ENCODE peak calls at places on chromosomes 11 and 22, in four cellular contexts. One of them, this sample, is unnamed.

GRCh38 chr22:23774922-23775436 is 2.3 kb downstream of the MMP11 start:
- DNase-seq in NCI-H1092 treated with DMSO at 0.1 percent for 48 hours: no peak
- DNase-seq in sciatic nerve: no peak
- DNase-seq in cardiac fibroblast: peak
- DNase-seq in this sample: no peak

GRCh38 chr11:60718524-60719316 is 5.8 kb upstream of the MS4A18 start:
- DNase-seq in sciatic nerve: no peak
- DNase-seq in NCI-H1092 treated with DMSO at 0.1 percent for 48 hours: no peak
- DNase-seq in cardiac fibroblast: no peak
- DNase-seq in this sample: no peak

GRCh38 chr11:96241351-96241841 is 101.6 kb downstream of the MAML2 start:
- DNase-seq in cardiac fibroblast: no peak
- DNase-seq in NCI-H1092 treated with DMSO at 0.1 percent for 48 hours: no peak
- DNase-seq in sciatic nerve: no peak
- DNase-seq in this sample: no peak

GRCh38 chr11:94131363-94132115 is 2.9 kb downstream of the PANX1 start:
- DNase-seq in sciatic nerve: no peak
- DNase-seq in NCI-H1092 treated with DMSO at 0.1 percent for 48 hours: no peak
- DNase-seq in cardiac fibroblast: peak
- DNase-seq in this sample: no peak

GRCh38 chr22:29079218-29079901 is 6.5 kb downstream of the KREMEN1 start:
- DNase-seq in sciatic nerve: no peak
- DNase-seq in NCI-H1092 treated with DMSO at 0.1 percent for 48 hours: peak
- DNase-seq in cardiac fibroblast: no peak
- DNase-seq in this sample: peak

GRCh38 chr22:25746012-25746373 is 4.0 kb downstream of the MYO18B start:
- DNase-seq in cardiac fibroblast: peak
- DNase-seq in NCI-H1092 treated with DMSO at 0.1 percent for 48 hours: no peak
- DNase-seq in sciatic nerve: no peak
- DNase-seq in this sample: no peak

GRCh38 chr22:43094085-43094484 is 4.9 kb upstream of the TTLL1 start:
- DNase-seq in sciatic nerve: no peak
- DNase-seq in NCI-H1092 treated with DMSO at 0.1 percent for 48 hours: no peak
- DNase-seq in cardiac fibroblast: no peak
- DNase-seq in this sample: peak

GRCh38 chr11:81470446-81470845 is 1263.2 kb downstream of the FAM181B start:
- DNase-seq in sciatic nerve: no peak
- DNase-seq in cardiac fibroblast: no peak
- DNase-seq in NCI-H1092 treated with DMSO at 0.1 percent for 48 hours: no peak
- DNase-seq in this sample: no peak

GRCh38 chr11:18972336-18972735 is 33.1 kb upstream of the MRGPRX1 start:
- DNase-seq in cardiac fibroblast: no peak
- DNase-seq in NCI-H1092 treated with DMSO at 0.1 percent for 48 hours: no peak
- DNase-seq in sciatic nerve: no peak
- DNase-seq in this sample: no peak

GRCh38 chr11:102109896-102110760 is at the start of gene YAP1:
- DNase-seq in cardiac fibroblast: peak
- DNase-seq in NCI-H1092 treated with DMSO at 0.1 percent for 48 hours: no peak
- DNase-seq in sciatic nerve: peak
- DNase-seq in this sample: peak

GRCh38 chr11:46247664-46248063 is 29.8 kb upstream of the CREB3L1 start:
- DNase-seq in sciatic nerve: no peak
- DNase-seq in cardiac fibroblast: no peak
- DNase-seq in NCI-H1092 treated with DMSO at 0.1 percent for 48 hours: peak
- DNase-seq in this sample: peak

GRCh38 chr11:117814766-117815261 is 9.7 kb downstream of the FXYD2 start:
- DNase-seq in cardiac fibroblast: no peak
- DNase-seq in NCI-H1092 treated with DMSO at 0.1 percent for 48 hours: peak
- DNase-seq in sciatic nerve: peak
- DNase-seq in this sample: peak

GRCh38 chr22:36913431-36914382 is at the start of gene CSF2RB:
- DNase-seq in sciatic nerve: no peak
- DNase-seq in cardiac fibroblast: peak
- DNase-seq in NCI-H1092 treated with DMSO at 0.1 percent for 48 hours: no peak
- DNase-seq in this sample: no peak

GRCh38 chr22:35568751-35569725 is 28.4 kb downstream of the RASD2 start:
- DNase-seq in NCI-H1092 treated with DMSO at 0.1 percent for 48 hours: no peak
- DNase-seq in cardiac fibroblast: peak
- DNase-seq in sciatic nerve: no peak
- DNase-seq in this sample: no peak